ENCODE peak calls at places on chromosome 15, in five cellular contexts. G is cardiac muscle cell, E is type B pancreatic cell, K is adrenal gland, A is left ventricle myocardium inferior. F is an unnamed sample.
A peak's percentile ranks its signal among the peaks of the same experiment; 100 is the strongest.

GRCh38 chr15:93929375-93930094 is 301.8 kb upstream of the MCTP2 start:
- DNase-seq in A (peak; percentile 37), E (no peak), G (peak; percentile 54), K (peak; percentile 57), F (no peak)

GRCh38 chr15:50218291-50218690 is 36.3 kb downstream of the SLC27A2 start:
- DNase-seq in K (no peak), A (no peak), E (no peak), G (peak; percentile 15), F (no peak)

GRCh38 chr15:53693729-53694533 is 65.5 kb downstream of the WDR72 start:
- DNase-seq in K (peak; percentile 31), A (peak; percentile 22), E (no peak), G (no peak), F (no peak)

GRCh38 chr15:40243126-40243810 is 4.4 kb downstream of the PAK6 start:
- DNase-seq in K (no peak), G (no peak), E (no peak), A (no peak), F (no peak)

GRCh38 chr15:68874788-68875187 is 54.1 kb upstream of the ANP32A start:
- DNase-seq in E (no peak), A (no peak), G (no peak), K (no peak), F (no peak)

GRCh38 chr15:96340611-96341464 is 10.3 kb downstream of the NR2F2 start:
- DNase-seq in E (peak; percentile 78), K (peak; percentile 57), A (peak; percentile 60), G (peak; percentile 79), F (no peak)

GRCh38 chr15:68391084-68391483 is 40.9 kb downstream of the ITGA11 start:
- DNase-seq in K (peak; percentile 8), G (no peak), E (peak; percentile 48), A (no peak), F (no peak)

GRCh38 chr15:61459785-61460707 is 230.9 kb upstream of the RORA start:
- DNase-seq in A (no peak), E (no peak), K (peak; percentile 24), G (peak; percentile 89), F (no peak)

GRCh38 chr15:73994912-73995622 is 551 bp downstream of the PML start:
- DNase-seq in K (no peak), A (no peak), E (no peak), G (peak; percentile 29), F (no peak)

GRCh38 chr15:75814794-75815193 is 28.5 kb upstream of the UBE2Q2 start:
- DNase-seq in K (no peak), G (no peak), A (no peak), E (no peak), F (no peak)

GRCh38 chr15:87477759-87478687 is 778.5 kb downstream of the NTRK3 start:
- DNase-seq in A (no peak), E (no peak), G (peak; percentile 71), K (peak; percentile 48), F (no peak)

GRCh38 chr15:49423021-49423420 is at the start of gene FGF7:
- DNase-seq in E (no peak), K (no peak), G (peak; percentile 88), A (no peak), F (no peak)

GRCh38 chr15:28914046-28914445 is 28.3 kb downstream of the APBA2 start:
- DNase-seq in E (no peak), K (no peak), A (no peak), G (no peak), F (peak; percentile 19)

GRCh38 chr15:84582583-84583157 is 18.1 kb upstream of the ZSCAN2 start:
- DNase-seq in K (no peak), E (no peak), G (no peak), A (no peak), F (no peak)

GRCh38 chr15:71683401-71684274 is 126.7 kb upstream of the NR2E3 start:
- DNase-seq in K (no peak), E (no peak), G (no peak), A (no peak), F (no peak)

GRCh38 chr15:50119063-50119700 is at the start of gene ATP8B4:
- DNase-seq in A (no peak), K (no peak), E (no peak), G (peak; percentile 10), F (no peak)

GRCh38 chr15:48962662-48963523 is 826 bp downstream of the SHC4 start:
- DNase-seq in E (no peak), G (peak; percentile 62), A (peak; percentile 43), K (peak; percentile 74), F (no peak)

GRCh38 chr15:88981244-88982215 is 68.4 kb upstream of the MFGE8 start:
- DNase-seq in G (no peak), K (no peak), A (no peak), E (no peak), F (no peak)

GRCh38 chr15:59140422-59141226 is 35.7 kb downstream of the CCNB2 start:
- DNase-seq in G (peak; percentile 6), E (no peak), A (no peak), K (no peak), F (no peak)

GRCh38 chr15:41979493-41980266 is 7.3 kb upstream of the EHD4 start:
- DNase-seq in K (peak; percentile 2), E (peak; percentile 32), A (no peak), G (no peak), F (no peak)

GRCh38 chr15:29382862-29383261 is 113.2 kb upstream of the NSMCE3 start:
- DNase-seq in E (no peak), G (no peak), A (no peak), K (no peak), F (no peak)

GRCh38 chr15:99366013-99366412 is 114.7 kb downstream of the LRRC28 start:
- DNase-seq in A (no peak), G (no peak), E (no peak), K (no peak), F (no peak)

GRCh38 chr15:90315276-90315982 is 36.7 kb upstream of the ZNF774 start:
- DNase-seq in E (peak; percentile 48), K (peak; percentile 89), A (peak; percentile 68), G (peak; percentile 92), F (no peak)

GRCh38 chr15:79595995-79596622 is 164.0 kb downstream of the MINAR1 start:
- DNase-seq in E (no peak), A (no peak), K (peak; percentile 83), G (peak; percentile 84), F (no peak)
- TF ChIP-seq CTCF in E (peak; percentile 87), A (peak; percentile 63), K (peak; percentile 92), G (peak; percentile 91), F (peak; percentile 81)

GRCh38 chr15:25134546-25134945 is 179.8 kb downstream of the SNRPN start:
- DNase-seq in A (no peak), K (no peak), E (no peak), G (peak; percentile 57), F (no peak)
- TF ChIP-seq CTCF in A (peak; percentile 25), K (no peak), E (peak; percentile 53), G (peak; percentile 28), F (peak; percentile 40)

DNA sequence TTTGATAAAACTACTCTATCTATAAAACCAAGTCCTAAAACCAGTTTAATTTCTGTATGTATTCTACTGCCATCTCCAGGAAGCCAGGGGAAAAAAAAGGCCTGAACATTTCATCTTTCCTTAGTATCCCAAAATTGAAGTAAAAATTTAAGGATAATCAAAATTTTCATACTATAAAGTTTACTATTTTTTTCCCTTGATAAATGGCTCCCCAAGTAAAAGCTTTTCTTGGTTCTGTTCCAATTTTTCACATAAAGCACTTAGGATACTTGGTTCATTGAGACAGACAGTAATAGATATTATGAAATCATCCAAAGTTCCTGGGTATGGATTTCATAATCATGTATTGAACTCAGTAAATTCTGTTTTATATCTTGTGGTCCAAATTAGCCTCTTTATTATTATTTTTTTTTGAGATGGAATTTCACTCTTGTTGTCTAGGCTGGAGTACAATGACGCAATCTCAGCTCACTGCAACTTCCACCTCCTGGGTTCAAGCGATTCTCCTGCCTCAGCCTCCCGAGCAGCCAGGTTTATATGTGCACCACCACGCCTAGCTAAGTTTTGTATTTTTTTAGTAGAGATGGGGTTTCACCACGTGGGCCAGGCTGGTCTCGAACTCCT is 34.5 kb downstream of the ICE2 start:
- DNase-seq in G (peak; percentile 58), K (no peak), A (no peak), E (no peak), F (no peak)
- TF ChIP-seq CTCF in G (peak; percentile 71), K (peak; percentile 42), A (peak; percentile 73), E (peak; percentile 66), F (peak; percentile 94)

GRCh38 chr15:31256385-31257265 is 70.0 kb upstream of the KLF13 start:
- DNase-seq in E (no peak), G (no peak), A (no peak), K (no peak), F (peak; percentile 75)
- TF ChIP-seq CTCF in E (no peak), G (no peak), A (no peak), K (no peak), F (no peak)

GRCh38 chr15:35209838-35210237 is 124.7 kb upstream of the NANOGP8 start:
- DNase-seq in E (no peak), K (no peak), G (peak; percentile 54), A (no peak), F (no peak)

GRCh38 chr15:35211240-35211952 is 126.3 kb upstream of the NANOGP8 start:
- DNase-seq in G (no peak), E (no peak), A (no peak), K (no peak), F (no peak)

GRCh38 chr15:35210370-35210769 is 125.3 kb upstream of the NANOGP8 start:
- DNase-seq in E (no peak), K (no peak), A (no peak), G (no peak), F (no peak)

GRCh38 chr15:35208353-35208752 is 123.3 kb upstream of the NANOGP8 start:
- DNase-seq in G (no peak), A (no peak), K (no peak), E (no peak), F (no peak)

DNA sequence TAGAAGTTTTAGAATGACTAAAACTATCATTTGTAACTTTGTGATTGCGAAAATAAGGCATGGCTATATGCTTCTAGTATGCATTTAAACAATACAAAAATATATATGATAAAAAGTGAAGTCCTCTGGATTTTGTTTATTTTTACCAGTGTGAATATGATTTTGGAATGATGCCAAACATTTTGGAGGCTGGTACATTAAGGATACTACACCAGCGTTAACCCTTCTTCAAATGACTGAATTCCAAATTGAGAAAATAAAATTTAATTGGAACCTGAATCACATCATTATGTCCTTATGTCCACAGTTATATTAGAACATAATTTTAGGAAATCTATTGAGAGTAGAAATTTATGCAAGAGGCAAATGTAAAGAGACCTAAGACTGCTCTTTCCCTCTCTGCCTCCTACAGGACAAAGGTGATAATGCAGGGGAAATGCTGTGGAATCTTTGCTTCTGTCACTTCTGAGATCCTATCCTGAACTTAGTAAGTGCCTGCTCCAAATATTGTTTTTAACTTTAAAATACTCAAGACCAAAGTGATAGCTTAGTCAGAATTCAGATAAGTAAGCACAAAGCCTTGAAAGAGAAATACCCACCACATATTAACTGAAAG is 121.1 kb upstream of the NANOGP8 start:
- DNase-seq in G (peak; percentile 23), E (no peak), K (no peak), A (no peak), F (no peak)
- TF ChIP-seq CTCF in G (peak; percentile 42), E (peak; percentile 70), K (no peak), A (no peak), F (peak; percentile 56)

GRCh38 chr15:82709081-82709420 is 624 bp downstream of the AP3B2 start:
- DNase-seq in A (no peak), K (no peak), E (no peak), G (no peak), F (no peak)
- TF ChIP-seq CTCF in A (no peak), K (no peak), E (no peak), G (no peak), F (no peak)

GRCh38 chr15:70100495-70101331 is 3.0 kb upstream of the TLE3 start:
- DNase-seq in K (peak; percentile 83), E (no peak), G (peak; percentile 91), A (peak; percentile 39), F (peak; percentile 88)
- TF ChIP-seq CTCF in K (no peak), E (peak; percentile 75), G (peak; percentile 45), A (peak; percentile 52), F (peak; percentile 72)

GRCh38 chr15:63493451-63493850 is 10.9 kb upstream of the USP3 start:
- DNase-seq in E (no peak), K (no peak), A (no peak), G (no peak), F (no peak)
- TF ChIP-seq CTCF in E (no peak), K (no peak), A (no peak), G (no peak), F (no peak)

F was measured in chondrocyte.